ENCODE peak calls at places on chromosomes 7 and 10, in seven cellular contexts. One of them, this sample, is unnamed.

GRCh38 chr10:48590945-48591344 is 13.9 kb downstream of the ARHGAP22 start:
- DNase-seq in heart right ventricle: no peak
- DNase-seq in osteocyte: no peak
- DNase-seq in GM13976: no peak
- DNase-seq in CD14-positive monocyte: no peak
- DNase-seq in lower leg skin: no peak
- DNase-seq in Calu3: no peak
- DNase-seq in this sample: no peak

GRCh38 chr10:77648472-77648871 is 10.9 kb upstream of the KCNMA1 start:
- DNase-seq in heart right ventricle: no peak
- DNase-seq in osteocyte: no peak
- DNase-seq in GM13976: no peak
- DNase-seq in CD14-positive monocyte: no peak
- DNase-seq in lower leg skin: no peak
- DNase-seq in Calu3: peak; percentile 57
- DNase-seq in this sample: no peak

GRCh38 chr10:50605280-50606270 is 18.2 kb downstream of the SGMS1 start:
- DNase-seq in heart right ventricle: peak; percentile 43
- DNase-seq in osteocyte: no peak
- DNase-seq in GM13976: no peak
- DNase-seq in CD14-positive monocyte: no peak
- DNase-seq in lower leg skin: peak; percentile 65
- DNase-seq in Calu3: peak; percentile 50
- DNase-seq in this sample: no peak

GRCh38 chr10:70265032-70265689 is 18.6 kb downstream of the NPFFR1 start:
- DNase-seq in heart right ventricle: no peak
- DNase-seq in osteocyte: no peak
- DNase-seq in GM13976: peak; percentile 68
- DNase-seq in CD14-positive monocyte: no peak
- DNase-seq in lower leg skin: no peak
- DNase-seq in Calu3: peak; percentile 58
- DNase-seq in this sample: no peak

GRCh38 chr10:79449181-79450146 is 4.0 kb upstream of the ZCCHC24 start:
- DNase-seq in heart right ventricle: no peak
- DNase-seq in osteocyte: no peak
- DNase-seq in GM13976: no peak
- DNase-seq in CD14-positive monocyte: no peak
- DNase-seq in lower leg skin: no peak
- DNase-seq in Calu3: no peak
- DNase-seq in this sample: no peak

GRCh38 chr7:107922891-107923290 is 31.9 kb downstream of the DLD start:
- DNase-seq in heart right ventricle: no peak
- DNase-seq in osteocyte: no peak
- DNase-seq in GM13976: no peak
- DNase-seq in CD14-positive monocyte: no peak
- DNase-seq in lower leg skin: no peak
- DNase-seq in Calu3: no peak
- DNase-seq in this sample: no peak

GRCh38 chr10:80461208-80462183 is 7.4 kb downstream of the TSPAN14 start:
- DNase-seq in heart right ventricle: no peak
- DNase-seq in osteocyte: no peak
- DNase-seq in GM13976: no peak
- DNase-seq in CD14-positive monocyte: no peak
- DNase-seq in lower leg skin: no peak
- DNase-seq in Calu3: no peak
- DNase-seq in this sample: peak; percentile 81

GRCh38 chr10:112286837-112287818 is 3.9 kb downstream of the TECTB start:
- DNase-seq in heart right ventricle: no peak
- DNase-seq in osteocyte: no peak
- DNase-seq in GM13976: no peak
- DNase-seq in CD14-positive monocyte: no peak
- DNase-seq in lower leg skin: no peak
- DNase-seq in Calu3: no peak
- DNase-seq in this sample: no peak

GRCh38 chr10:125662616-125663015 is 20.3 kb downstream of the TEX36 start:
- DNase-seq in heart right ventricle: no peak
- DNase-seq in osteocyte: no peak
- DNase-seq in GM13976: no peak
- DNase-seq in CD14-positive monocyte: no peak
- DNase-seq in lower leg skin: no peak
- DNase-seq in Calu3: peak; percentile 3
- DNase-seq in this sample: no peak

DNA sequence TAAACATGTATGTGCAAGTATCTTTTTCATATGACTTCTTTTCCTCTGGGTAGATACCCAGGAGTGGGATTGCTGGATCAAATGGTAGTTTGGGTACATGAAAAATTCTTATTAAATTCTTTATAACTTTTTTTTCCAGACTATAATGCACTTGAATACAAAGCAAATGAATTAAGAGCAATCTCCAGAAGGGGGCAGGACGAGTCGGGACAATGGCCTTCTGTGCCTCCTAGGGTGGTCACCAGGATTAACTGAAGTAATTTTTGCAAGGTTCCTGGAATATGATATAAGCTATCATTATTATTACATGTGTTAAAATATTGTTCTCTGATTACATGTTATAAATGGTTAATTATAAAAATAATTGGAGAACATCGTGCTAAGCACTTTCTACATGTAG is 127.2 kb downstream of the PPP1R17 start:
- DNase-seq in heart right ventricle: no peak
- DNase-seq in osteocyte: no peak
- DNase-seq in GM13976: no peak
- DNase-seq in CD14-positive monocyte: no peak
- DNase-seq in lower leg skin: no peak
- DNase-seq in Calu3: peak; percentile 69
- DNase-seq in this sample: no peak
- TF ChIP-seq CTCF in heart right ventricle: peak; percentile 43
- TF ChIP-seq CTCF in osteocyte: peak; percentile 57
- TF ChIP-seq CTCF in GM13976: no peak
- TF ChIP-seq CTCF in CD14-positive monocyte: no peak
- TF ChIP-seq CTCF in lower leg skin: no peak
- TF ChIP-seq CTCF in Calu3: peak; percentile 75
- TF ChIP-seq CTCF in this sample: peak; percentile 71

GRCh38 chr10:128896183-128896805 is 570.7 kb upstream of the MGMT start:
- DNase-seq in heart right ventricle: peak; percentile 39
- DNase-seq in osteocyte: no peak
- DNase-seq in GM13976: no peak
- DNase-seq in CD14-positive monocyte: no peak
- DNase-seq in lower leg skin: peak; percentile 43
- DNase-seq in Calu3: no peak
- DNase-seq in this sample: no peak
- TF ChIP-seq CTCF in heart right ventricle: no peak
- TF ChIP-seq CTCF in osteocyte: no peak
- TF ChIP-seq CTCF in GM13976: no peak
- TF ChIP-seq CTCF in CD14-positive monocyte: no peak
- TF ChIP-seq CTCF in lower leg skin: no peak
- TF ChIP-seq CTCF in Calu3: no peak
- TF ChIP-seq CTCF in this sample: no peak

GRCh38 chr10:27745719-27746363 is at the start of gene MKX:
- DNase-seq in heart right ventricle: no peak
- DNase-seq in osteocyte: peak; percentile 91
- DNase-seq in GM13976: peak; percentile 6
- DNase-seq in CD14-positive monocyte: no peak
- DNase-seq in lower leg skin: no peak
- DNase-seq in Calu3: peak; percentile 23
- DNase-seq in this sample: peak; percentile 93

GRCh38 chr10:27748586-27748985 is 3.0 kb upstream of the MKX start:
- DNase-seq in heart right ventricle: no peak
- DNase-seq in osteocyte: no peak
- DNase-seq in GM13976: no peak
- DNase-seq in CD14-positive monocyte: no peak
- DNase-seq in lower leg skin: no peak
- DNase-seq in Calu3: no peak
- DNase-seq in this sample: no peak

GRCh38 chr10:27746364-27747095 is 911 bp upstream of the MKX start:
- DNase-seq in heart right ventricle: no peak
- DNase-seq in osteocyte: no peak
- DNase-seq in GM13976: peak; percentile 12
- DNase-seq in CD14-positive monocyte: no peak
- DNase-seq in lower leg skin: no peak
- DNase-seq in Calu3: no peak
- DNase-seq in this sample: no peak

GRCh38 chr10:27745380-27745718 is 270 bp downstream of the MKX start:
- DNase-seq in heart right ventricle: no peak
- DNase-seq in osteocyte: no peak
- DNase-seq in GM13976: peak; percentile 15
- DNase-seq in CD14-positive monocyte: no peak
- DNase-seq in lower leg skin: no peak
- DNase-seq in Calu3: no peak
- DNase-seq in this sample: no peak

DNA sequence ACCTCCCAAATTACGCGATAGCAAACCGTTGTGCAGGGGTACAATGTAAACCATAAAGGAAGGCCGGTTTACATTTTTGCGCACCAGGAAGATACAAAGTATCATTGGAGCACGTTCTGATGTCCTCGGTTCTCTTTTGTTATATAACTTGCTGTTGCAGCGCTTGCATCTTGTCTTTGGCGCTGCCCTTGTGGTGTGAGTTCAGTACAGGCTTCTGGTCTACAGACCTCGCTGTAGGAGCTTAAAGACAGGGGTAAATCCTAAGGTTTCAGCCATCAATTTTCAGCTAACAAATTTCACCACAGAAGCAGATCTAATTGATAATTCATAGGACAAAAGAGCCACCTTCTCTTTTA is 1.5 kb upstream of the MKX start:
- DNase-seq in heart right ventricle: no peak
- DNase-seq in osteocyte: no peak
- DNase-seq in GM13976: no peak
- DNase-seq in CD14-positive monocyte: no peak
- DNase-seq in lower leg skin: no peak
- DNase-seq in Calu3: no peak
- DNase-seq in this sample: no peak
- TF ChIP-seq CTCF in heart right ventricle: no peak
- TF ChIP-seq CTCF in osteocyte: no peak
- TF ChIP-seq CTCF in GM13976: no peak
- TF ChIP-seq CTCF in CD14-positive monocyte: no peak
- TF ChIP-seq CTCF in lower leg skin: no peak
- TF ChIP-seq CTCF in Calu3: no peak
- TF ChIP-seq CTCF in this sample: peak; percentile 11

GRCh38 chr7:134446923-134447322 is 12.0 kb downstream of the AKR1B1 start:
- DNase-seq in heart right ventricle: no peak
- DNase-seq in osteocyte: no peak
- DNase-seq in GM13976: no peak
- DNase-seq in CD14-positive monocyte: no peak
- DNase-seq in lower leg skin: no peak
- DNase-seq in Calu3: no peak
- DNase-seq in this sample: no peak

GRCh38 chr7:134446446-134446845 is 12.5 kb downstream of the AKR1B1 start:
- DNase-seq in heart right ventricle: no peak
- DNase-seq in osteocyte: no peak
- DNase-seq in GM13976: no peak
- DNase-seq in CD14-positive monocyte: no peak
- DNase-seq in lower leg skin: no peak
- DNase-seq in Calu3: no peak
- DNase-seq in this sample: no peak

GRCh38 chr7:134448359-134449229 is 10.3 kb downstream of the AKR1B1 start:
- DNase-seq in heart right ventricle: no peak
- DNase-seq in osteocyte: no peak
- DNase-seq in GM13976: no peak
- DNase-seq in CD14-positive monocyte: no peak
- DNase-seq in lower leg skin: no peak
- DNase-seq in Calu3: peak; percentile 11
- DNase-seq in this sample: no peak

GRCh38 chr7:134449596-134450194 is 9.2 kb downstream of the AKR1B1 start:
- DNase-seq in heart right ventricle: no peak
- DNase-seq in osteocyte: no peak
- DNase-seq in GM13976: no peak
- DNase-seq in CD14-positive monocyte: no peak
- DNase-seq in lower leg skin: no peak
- DNase-seq in Calu3: no peak
- DNase-seq in this sample: no peak

GRCh38 chr7:134447383-134447782 is 11.5 kb downstream of the AKR1B1 start:
- DNase-seq in heart right ventricle: no peak
- DNase-seq in osteocyte: no peak
- DNase-seq in GM13976: no peak
- DNase-seq in CD14-positive monocyte: no peak
- DNase-seq in lower leg skin: no peak
- DNase-seq in Calu3: no peak
- DNase-seq in this sample: no peak
- TF ChIP-seq CTCF in heart right ventricle: no peak
- TF ChIP-seq CTCF in osteocyte: no peak
- TF ChIP-seq CTCF in GM13976: no peak
- TF ChIP-seq CTCF in CD14-positive monocyte: no peak
- TF ChIP-seq CTCF in lower leg skin: no peak
- TF ChIP-seq CTCF in Calu3: no peak
- TF ChIP-seq CTCF in this sample: no peak

GRCh38 chr7:159192013-159192412 is 47.3 kb upstream of the VIPR2 start:
- DNase-seq in heart right ventricle: no peak
- DNase-seq in osteocyte: no peak
- DNase-seq in GM13976: peak; percentile 3
- DNase-seq in CD14-positive monocyte: no peak
- DNase-seq in lower leg skin: no peak
- DNase-seq in Calu3: no peak
- DNase-seq in this sample: no peak
- TF ChIP-seq CTCF in heart right ventricle: no peak
- TF ChIP-seq CTCF in osteocyte: no peak
- TF ChIP-seq CTCF in GM13976: no peak
- TF ChIP-seq CTCF in CD14-positive monocyte: no peak
- TF ChIP-seq CTCF in lower leg skin: no peak
- TF ChIP-seq CTCF in Calu3: no peak
- TF ChIP-seq CTCF in this sample: no peak

DNA sequence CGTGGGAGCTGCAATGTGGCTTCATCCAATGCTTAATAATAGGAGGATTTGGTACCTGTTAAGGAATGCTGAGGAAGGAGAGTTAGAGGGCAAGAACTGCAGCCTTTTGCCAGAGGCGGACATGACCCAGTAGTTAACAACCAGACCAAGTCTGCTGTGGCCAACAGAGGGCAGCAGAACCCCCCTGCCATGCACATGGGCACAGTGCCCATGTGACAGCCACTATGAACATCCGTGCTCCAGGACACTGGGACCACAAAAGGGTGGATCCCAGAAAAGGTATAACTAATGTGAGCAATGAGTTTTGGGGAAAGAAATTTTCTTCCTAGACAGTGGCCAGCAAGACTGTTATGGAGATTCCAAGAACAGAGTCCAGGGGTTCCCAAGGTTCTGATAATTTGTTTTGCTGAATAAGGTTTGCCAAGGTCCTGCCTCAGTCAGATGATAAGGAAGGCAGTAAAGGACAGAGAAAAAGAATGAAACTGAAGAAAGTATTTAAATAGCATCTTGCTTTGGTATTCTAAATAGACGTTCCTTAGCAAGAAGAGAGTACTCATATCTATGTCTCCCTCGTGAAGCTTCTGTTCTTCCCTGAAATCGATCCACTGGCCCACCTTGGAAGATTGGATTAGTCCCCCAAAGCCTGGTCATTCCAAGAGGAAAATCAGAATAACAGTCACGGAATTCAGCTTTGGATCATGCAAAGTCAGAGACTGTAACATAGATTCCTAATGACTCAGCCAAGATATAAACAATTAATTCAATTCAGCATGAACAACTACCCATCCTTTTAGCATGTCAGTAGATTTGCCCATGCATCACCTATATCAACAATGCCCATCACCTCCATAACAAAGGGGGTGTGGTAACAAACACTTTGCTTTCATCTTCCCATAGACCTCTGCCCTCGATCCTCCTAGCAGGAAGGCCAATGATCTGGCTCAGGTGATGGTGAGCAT is 56.0 kb downstream of the LGI1 start:
- DNase-seq in heart right ventricle: peak; percentile 27
- DNase-seq in osteocyte: no peak
- DNase-seq in GM13976: peak; percentile 21
- DNase-seq in CD14-positive monocyte: peak; percentile 56
- DNase-seq in lower leg skin: no peak
- DNase-seq in Calu3: peak; percentile 61
- DNase-seq in this sample: no peak
- TF ChIP-seq CTCF in heart right ventricle: peak; percentile 66
- TF ChIP-seq CTCF in osteocyte: peak; percentile 63
- TF ChIP-seq CTCF in GM13976: peak; percentile 54
- TF ChIP-seq CTCF in CD14-positive monocyte: peak; percentile 69
- TF ChIP-seq CTCF in lower leg skin: no peak
- TF ChIP-seq CTCF in Calu3: peak; percentile 47
- TF ChIP-seq CTCF in this sample: peak; percentile 78

This sample was measured in chondrocyte.